ENCODE peak calls at places on chromosome 15, in nine cellular contexts. One of them, this sample, is unnamed.

GRCh38 chr15:64703632-64703959 is 71.8 kb downstream of the RBPMS2 start:
- DNase-seq in psoas muscle: no peak
- DNase-seq in CD8-positive, alpha-beta T cell: no peak
- DNase-seq in neuronal stem cell: no peak
- DNase-seq in foreskin keratinocyte: no peak
- DNase-seq in hepatocyte: no peak
- DNase-seq in CD4-positive, alpha-beta memory T cell: no peak
- DNase-seq in caudate nucleus: no peak
- DNase-seq in H1: no peak
- DNase-seq in this sample: no peak

GRCh38 chr15:72229076-72229946 is 1.7 kb downstream of the PKM start:
- DNase-seq in caudate nucleus: no peak
- DNase-seq in hepatocyte: no peak
- DNase-seq in CD8-positive, alpha-beta T cell: peak; percentile 35
- DNase-seq in psoas muscle: no peak
- DNase-seq in CD4-positive, alpha-beta memory T cell: peak; percentile 41
- DNase-seq in foreskin keratinocyte: no peak
- DNase-seq in H1: no peak
- DNase-seq in neuronal stem cell: no peak
- DNase-seq in this sample: peak; percentile 69

GRCh38 chr15:54515664-54516582 is 537.7 kb downstream of the UNC13C start:
- DNase-seq in hepatocyte: no peak
- DNase-seq in psoas muscle: no peak
- DNase-seq in CD8-positive, alpha-beta T cell: no peak
- DNase-seq in H1: no peak
- DNase-seq in CD4-positive, alpha-beta memory T cell: no peak
- DNase-seq in neuronal stem cell: no peak
- DNase-seq in foreskin keratinocyte: no peak
- DNase-seq in caudate nucleus: no peak
- DNase-seq in this sample: no peak

GRCh38 chr15:29734917-29735572 is 87.2 kb downstream of the TJP1 start:
- DNase-seq in hepatocyte: peak; percentile 32
- DNase-seq in neuronal stem cell: no peak
- DNase-seq in CD8-positive, alpha-beta T cell: no peak
- DNase-seq in CD4-positive, alpha-beta memory T cell: no peak
- DNase-seq in H1: no peak
- DNase-seq in caudate nucleus: no peak
- DNase-seq in foreskin keratinocyte: no peak
- DNase-seq in psoas muscle: no peak
- DNase-seq in this sample: peak; percentile 43

GRCh38 chr15:96049323-96049722 is 281.2 kb upstream of the NR2F2 start:
- DNase-seq in CD4-positive, alpha-beta memory T cell: no peak
- DNase-seq in neuronal stem cell: no peak
- DNase-seq in CD8-positive, alpha-beta T cell: no peak
- DNase-seq in H1: no peak
- DNase-seq in caudate nucleus: no peak
- DNase-seq in hepatocyte: no peak
- DNase-seq in psoas muscle: no peak
- DNase-seq in foreskin keratinocyte: no peak
- DNase-seq in this sample: no peak

GRCh38 chr15:100942656-100943055 is 23.5 kb downstream of the LRRK1 start:
- DNase-seq in CD4-positive, alpha-beta memory T cell: no peak
- DNase-seq in CD8-positive, alpha-beta T cell: no peak
- DNase-seq in foreskin keratinocyte: no peak
- DNase-seq in hepatocyte: no peak
- DNase-seq in psoas muscle: no peak
- DNase-seq in caudate nucleus: no peak
- DNase-seq in H1: no peak
- DNase-seq in neuronal stem cell: no peak
- DNase-seq in this sample: no peak

GRCh38 chr15:48644827-48645557 is 517 bp downstream of the FBN1 start:
- DNase-seq in foreskin keratinocyte: peak; percentile 36
- DNase-seq in H1: no peak
- DNase-seq in caudate nucleus: no peak
- DNase-seq in hepatocyte: peak; percentile 53
- DNase-seq in CD8-positive, alpha-beta T cell: no peak
- DNase-seq in CD4-positive, alpha-beta memory T cell: no peak
- DNase-seq in psoas muscle: peak; percentile 57
- DNase-seq in neuronal stem cell: peak; percentile 65
- DNase-seq in this sample: no peak

GRCh38 chr15:48478581-48478980 is 147.4 kb downstream of the DUT start:
- DNase-seq in CD8-positive, alpha-beta T cell: no peak
- DNase-seq in H1: no peak
- DNase-seq in hepatocyte: no peak
- DNase-seq in CD4-positive, alpha-beta memory T cell: no peak
- DNase-seq in neuronal stem cell: no peak
- DNase-seq in psoas muscle: no peak
- DNase-seq in caudate nucleus: no peak
- DNase-seq in foreskin keratinocyte: no peak
- DNase-seq in this sample: no peak

GRCh38 chr15:42032376-42033213 is 11.8 kb upstream of the PLA2G4E start:
- DNase-seq in foreskin keratinocyte: no peak
- DNase-seq in CD4-positive, alpha-beta memory T cell: no peak
- DNase-seq in neuronal stem cell: no peak
- DNase-seq in CD8-positive, alpha-beta T cell: no peak
- DNase-seq in H1: no peak
- DNase-seq in hepatocyte: no peak
- DNase-seq in psoas muscle: no peak
- DNase-seq in caudate nucleus: no peak
- DNase-seq in this sample: no peak

GRCh38 chr15:51912528-51912927 is 59.0 kb downstream of the LEO1 start:
- DNase-seq in caudate nucleus: no peak
- DNase-seq in H1: no peak
- DNase-seq in hepatocyte: no peak
- DNase-seq in CD8-positive, alpha-beta T cell: no peak
- DNase-seq in foreskin keratinocyte: no peak
- DNase-seq in psoas muscle: no peak
- DNase-seq in neuronal stem cell: no peak
- DNase-seq in CD4-positive, alpha-beta memory T cell: no peak
- DNase-seq in this sample: no peak

GRCh38 chr15:88745696-88746095 is 57.5 kb upstream of the ACAN start:
- DNase-seq in CD8-positive, alpha-beta T cell: no peak
- DNase-seq in hepatocyte: no peak
- DNase-seq in foreskin keratinocyte: peak; percentile 22
- DNase-seq in CD4-positive, alpha-beta memory T cell: no peak
- DNase-seq in neuronal stem cell: no peak
- DNase-seq in psoas muscle: no peak
- DNase-seq in H1: no peak
- DNase-seq in caudate nucleus: no peak
- DNase-seq in this sample: no peak

GRCh38 chr15:35376701-35377100 is 169.3 kb downstream of the DPH6 start:
- DNase-seq in caudate nucleus: no peak
- DNase-seq in CD8-positive, alpha-beta T cell: no peak
- DNase-seq in neuronal stem cell: no peak
- DNase-seq in H1: no peak
- DNase-seq in CD4-positive, alpha-beta memory T cell: no peak
- DNase-seq in psoas muscle: no peak
- DNase-seq in foreskin keratinocyte: no peak
- DNase-seq in hepatocyte: no peak
- DNase-seq in this sample: no peak

GRCh38 chr15:51077565-51078153 is 17.0 kb downstream of the TNFAIP8L3 start:
- DNase-seq in caudate nucleus: peak; percentile 49
- DNase-seq in foreskin keratinocyte: no peak
- DNase-seq in psoas muscle: peak; percentile 66
- DNase-seq in CD8-positive, alpha-beta T cell: peak; percentile 44
- DNase-seq in hepatocyte: peak; percentile 47
- DNase-seq in CD4-positive, alpha-beta memory T cell: peak; percentile 30
- DNase-seq in H1: peak; percentile 66
- DNase-seq in neuronal stem cell: peak; percentile 49
- DNase-seq in this sample: no peak

GRCh38 chr15:39198044-39198625 is 382.7 kb upstream of the THBS1 start:
- DNase-seq in neuronal stem cell: no peak
- DNase-seq in CD4-positive, alpha-beta memory T cell: no peak
- DNase-seq in hepatocyte: no peak
- DNase-seq in psoas muscle: no peak
- DNase-seq in foreskin keratinocyte: peak; percentile 92
- DNase-seq in CD8-positive, alpha-beta T cell: no peak
- DNase-seq in caudate nucleus: no peak
- DNase-seq in H1: no peak
- DNase-seq in this sample: no peak

GRCh38 chr15:43187544-43188155 is 2.4 kb downstream of the CCNDBP1 start:
- DNase-seq in CD4-positive, alpha-beta memory T cell: peak; percentile 45
- DNase-seq in neuronal stem cell: no peak
- DNase-seq in psoas muscle: no peak
- DNase-seq in CD8-positive, alpha-beta T cell: no peak
- DNase-seq in caudate nucleus: no peak
- DNase-seq in hepatocyte: peak; percentile 73
- DNase-seq in foreskin keratinocyte: no peak
- DNase-seq in H1: no peak
- DNase-seq in this sample: no peak

DNA sequence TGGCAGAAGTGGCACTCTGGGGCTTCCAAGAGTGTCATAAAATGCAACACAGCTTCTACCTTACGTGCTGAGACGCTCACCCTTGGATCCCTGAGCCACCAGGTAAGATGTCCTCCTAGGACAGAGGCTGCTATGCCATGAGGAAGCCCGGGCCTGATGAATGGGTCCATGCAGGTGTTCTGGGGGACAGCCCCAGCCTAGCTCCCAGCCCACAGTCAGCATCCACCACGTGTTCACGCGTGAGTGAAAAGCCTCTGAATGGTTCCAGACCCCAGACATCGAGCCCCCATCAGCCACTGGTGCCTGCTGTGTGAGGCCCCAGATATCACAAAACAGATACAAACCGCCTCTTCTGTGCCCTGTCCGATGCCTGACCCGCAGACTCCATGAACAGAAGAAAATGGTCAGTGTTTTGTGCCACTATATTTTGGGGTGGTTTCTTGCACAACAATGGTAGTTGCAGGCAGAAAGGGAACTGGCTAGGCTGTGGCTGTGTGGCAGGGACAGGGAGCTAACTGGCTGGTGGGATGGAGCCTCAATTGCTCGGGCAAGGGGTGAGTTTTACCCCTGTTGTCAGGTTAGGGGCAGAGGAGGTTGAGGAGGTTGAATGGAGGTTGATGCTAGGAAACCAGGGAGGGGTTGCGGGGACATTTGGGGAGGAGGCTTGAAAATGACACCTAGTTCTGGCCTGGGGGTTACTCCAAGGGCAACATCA is 92.2 kb downstream of the LINGO1 start:
- DNase-seq in neuronal stem cell: no peak
- DNase-seq in CD8-positive, alpha-beta T cell: no peak
- DNase-seq in H1: no peak
- DNase-seq in CD4-positive, alpha-beta memory T cell: no peak
- DNase-seq in foreskin keratinocyte: no peak
- DNase-seq in psoas muscle: no peak
- DNase-seq in caudate nucleus: no peak
- DNase-seq in hepatocyte: no peak
- DNase-seq in this sample: no peak
- H3K27ac ChIP-seq in neuronal stem cell: no peak overlapping the region
- H3K27ac ChIP-seq in CD8-positive, alpha-beta T cell: no peak overlapping the region
- H3K27ac ChIP-seq in H1: no peak overlapping the region
- H3K27ac ChIP-seq in CD4-positive, alpha-beta memory T cell: no peak overlapping the region
- H3K27ac ChIP-seq in foreskin keratinocyte: no peak overlapping the region
- H3K27ac ChIP-seq in psoas muscle: no peak overlapping the region
- H3K27ac ChIP-seq in caudate nucleus: peak overlapping the region; percentile 75
- H3K27ac ChIP-seq in hepatocyte: no peak overlapping the region
- H3K27ac ChIP-seq in this sample: no peak overlapping the region

DNA sequence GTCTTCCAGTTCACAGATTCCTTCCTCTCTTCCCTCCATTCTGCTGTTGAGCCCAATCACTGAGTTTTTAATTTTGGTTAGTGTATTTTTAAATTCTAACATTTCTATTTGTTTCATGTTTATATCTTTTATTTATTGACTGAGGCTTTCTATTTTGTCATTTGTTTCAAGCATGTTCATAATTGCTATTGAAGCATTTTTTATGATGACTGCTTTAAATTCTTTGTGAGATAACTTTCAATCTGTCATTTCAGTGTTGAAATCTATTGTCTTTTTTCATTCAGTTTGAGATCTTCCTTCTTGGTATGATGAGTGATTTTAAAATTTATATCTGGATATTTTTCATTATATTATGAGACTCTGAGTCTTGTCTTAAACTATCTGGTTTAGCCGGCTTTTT is 192.3 kb downstream of the RPLP1 start:
- DNase-seq in CD8-positive, alpha-beta T cell: no peak
- DNase-seq in neuronal stem cell: no peak
- DNase-seq in caudate nucleus: no peak
- DNase-seq in H1: no peak
- DNase-seq in psoas muscle: no peak
- DNase-seq in CD4-positive, alpha-beta memory T cell: no peak
- DNase-seq in hepatocyte: no peak
- DNase-seq in foreskin keratinocyte: no peak
- DNase-seq in this sample: no peak
- H3K27ac ChIP-seq in CD8-positive, alpha-beta T cell: no peak overlapping the region
- H3K27ac ChIP-seq in neuronal stem cell: no peak overlapping the region
- H3K27ac ChIP-seq in caudate nucleus: no peak overlapping the region
- H3K27ac ChIP-seq in H1: no peak overlapping the region
- H3K27ac ChIP-seq in psoas muscle: no peak overlapping the region
- H3K27ac ChIP-seq in CD4-positive, alpha-beta memory T cell: no peak overlapping the region
- H3K27ac ChIP-seq in hepatocyte: no peak overlapping the region
- H3K27ac ChIP-seq in foreskin keratinocyte: no peak overlapping the region
- H3K27ac ChIP-seq in this sample: no peak overlapping the region

GRCh38 chr15:90580946-90581345 is 51.2 kb downstream of the CRTC3 start:
- DNase-seq in CD8-positive, alpha-beta T cell: no peak
- DNase-seq in caudate nucleus: no peak
- DNase-seq in psoas muscle: no peak
- DNase-seq in neuronal stem cell: no peak
- DNase-seq in CD4-positive, alpha-beta memory T cell: no peak
- DNase-seq in foreskin keratinocyte: no peak
- DNase-seq in hepatocyte: no peak
- DNase-seq in H1: no peak
- DNase-seq in this sample: no peak
- H3K27ac ChIP-seq in CD8-positive, alpha-beta T cell: no peak overlapping the region
- H3K27ac ChIP-seq in caudate nucleus: peak overlapping the region; percentile 66
- H3K27ac ChIP-seq in psoas muscle: peak overlapping the region; percentile 59
- H3K27ac ChIP-seq in neuronal stem cell: no peak overlapping the region
- H3K27ac ChIP-seq in CD4-positive, alpha-beta memory T cell: no peak overlapping the region
- H3K27ac ChIP-seq in foreskin keratinocyte: no peak overlapping the region
- H3K27ac ChIP-seq in hepatocyte: no peak overlapping the region
- H3K27ac ChIP-seq in H1: no peak overlapping the region
- H3K27ac ChIP-seq in this sample: no peak overlapping the region

DNA sequence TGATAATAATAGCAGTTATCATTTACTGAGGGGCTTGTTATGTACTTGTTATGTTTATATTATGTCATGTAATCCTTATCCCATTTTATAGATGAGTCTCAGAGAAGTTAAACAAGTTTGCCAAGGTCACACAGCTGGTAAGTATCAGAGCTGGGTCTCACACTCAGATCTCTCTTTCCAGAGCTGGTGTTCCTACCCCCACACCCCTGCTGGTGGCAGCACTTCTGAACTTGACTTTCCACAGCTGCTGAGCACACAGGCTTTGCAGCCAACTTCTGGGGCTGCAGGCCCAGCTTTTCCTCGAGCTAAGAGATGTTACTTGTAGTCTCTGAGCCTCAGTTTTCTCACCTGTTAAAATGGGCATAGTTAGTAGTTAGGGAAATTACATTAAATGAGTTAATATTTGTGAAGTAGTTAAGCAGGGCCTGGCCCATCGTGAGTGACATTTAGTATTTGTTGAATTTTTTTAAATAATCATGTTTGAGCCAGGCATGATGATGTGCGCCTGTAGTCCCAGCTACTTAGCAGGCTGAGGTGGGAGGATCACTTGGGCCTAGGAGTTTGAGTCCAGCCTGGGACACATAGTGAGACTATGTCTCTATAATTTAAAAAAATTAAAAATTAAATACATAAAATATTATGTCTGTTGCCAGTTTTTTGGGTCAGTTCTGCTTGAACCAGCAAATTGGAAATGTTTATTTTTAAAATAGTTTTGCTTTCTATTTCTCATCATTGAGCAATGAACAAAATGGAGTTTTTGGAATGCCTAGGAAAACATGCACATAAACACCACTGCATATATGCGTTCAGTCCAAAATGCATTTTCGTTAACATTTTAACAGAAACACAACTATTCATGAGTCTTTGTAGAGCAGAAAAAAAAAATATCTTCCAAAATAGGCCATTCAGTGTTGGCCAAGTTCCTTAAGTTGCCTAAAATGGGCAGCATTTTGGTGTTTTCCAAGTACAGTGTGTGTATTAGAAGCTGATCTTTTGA is 87.3 kb downstream of the SMAD6 start:
- DNase-seq in caudate nucleus: no peak
- DNase-seq in foreskin keratinocyte: no peak
- DNase-seq in hepatocyte: peak; percentile 70
- DNase-seq in CD8-positive, alpha-beta T cell: no peak
- DNase-seq in H1: no peak
- DNase-seq in CD4-positive, alpha-beta memory T cell: no peak
- DNase-seq in psoas muscle: peak; percentile 42
- DNase-seq in neuronal stem cell: no peak
- DNase-seq in this sample: no peak
- H3K27ac ChIP-seq in caudate nucleus: no peak overlapping the region
- H3K27ac ChIP-seq in foreskin keratinocyte: no peak overlapping the region
- H3K27ac ChIP-seq in hepatocyte: no peak overlapping the region
- H3K27ac ChIP-seq in CD8-positive, alpha-beta T cell: no peak overlapping the region
- H3K27ac ChIP-seq in H1: no peak overlapping the region
- H3K27ac ChIP-seq in CD4-positive, alpha-beta memory T cell: no peak overlapping the region
- H3K27ac ChIP-seq in psoas muscle: no peak overlapping the region
- H3K27ac ChIP-seq in neuronal stem cell: no peak overlapping the region
- H3K27ac ChIP-seq in this sample: no peak overlapping the region

This sample was measured in prostate gland.